ENCODE peak calls at places on chromosome 1, in six cellular contexts. Q, C, D, X, M and I are unnamed samples.

GRCh38 chr1:15851251-15852035 is 3.9 kb downstream of the SPEN start:
- DNase-seq in M (peak), Q (peak), X (no peak), C (no peak), D (no peak), I (no peak)

GRCh38 chr1:99886179-99886578 is 36.0 kb downstream of the AGL start:
- DNase-seq in X (no peak), D (no peak), C (no peak), Q (no peak), M (no peak), I (no peak)

GRCh38 chr1:52549267-52549666 is 3.6 kb downstream of the TUT4 start:
- DNase-seq in D (no peak), M (no peak), X (no peak), Q (no peak), C (no peak), I (no peak)

GRCh38 chr1:76695535-76695934 is 171.7 kb upstream of the ST6GALNAC5 start:
- DNase-seq in C (no peak), Q (no peak), M (no peak), X (no peak), D (no peak), I (no peak)

GRCh38 chr1:201763439-201764140 is 65.4 kb upstream of the IPO9 start:
- DNase-seq in X (no peak), D (no peak), M (peak), Q (no peak), C (no peak), I (no peak)

GRCh38 chr1:203322480-203323179 is 17.3 kb downstream of the BTG2 start:
- DNase-seq in D (no peak), M (no peak), Q (no peak), X (no peak), C (no peak), I (no peak)

GRCh38 chr1:20093940-20094391 is 24.0 kb downstream of the PLA2G5 start:
- DNase-seq in M (no peak), D (no peak), X (no peak), Q (no peak), C (no peak), I (no peak)

GRCh38 chr1:85464497-85465098 is 361 bp downstream of the DDAH1 start:
- DNase-seq in M (peak), C (peak), Q (peak), X (peak), D (peak), I (peak)

GRCh38 chr1:66552287-66552686 is 18.3 kb downstream of the SGIP1 start:
- DNase-seq in D (no peak), C (no peak), X (no peak), M (no peak), Q (no peak), I (no peak)

GRCh38 chr1:61474963-61475362 is 250.0 kb downstream of the TM2D1 start:
- DNase-seq in Q (no peak), C (no peak), M (no peak), X (no peak), D (no peak), I (no peak)

DNA sequence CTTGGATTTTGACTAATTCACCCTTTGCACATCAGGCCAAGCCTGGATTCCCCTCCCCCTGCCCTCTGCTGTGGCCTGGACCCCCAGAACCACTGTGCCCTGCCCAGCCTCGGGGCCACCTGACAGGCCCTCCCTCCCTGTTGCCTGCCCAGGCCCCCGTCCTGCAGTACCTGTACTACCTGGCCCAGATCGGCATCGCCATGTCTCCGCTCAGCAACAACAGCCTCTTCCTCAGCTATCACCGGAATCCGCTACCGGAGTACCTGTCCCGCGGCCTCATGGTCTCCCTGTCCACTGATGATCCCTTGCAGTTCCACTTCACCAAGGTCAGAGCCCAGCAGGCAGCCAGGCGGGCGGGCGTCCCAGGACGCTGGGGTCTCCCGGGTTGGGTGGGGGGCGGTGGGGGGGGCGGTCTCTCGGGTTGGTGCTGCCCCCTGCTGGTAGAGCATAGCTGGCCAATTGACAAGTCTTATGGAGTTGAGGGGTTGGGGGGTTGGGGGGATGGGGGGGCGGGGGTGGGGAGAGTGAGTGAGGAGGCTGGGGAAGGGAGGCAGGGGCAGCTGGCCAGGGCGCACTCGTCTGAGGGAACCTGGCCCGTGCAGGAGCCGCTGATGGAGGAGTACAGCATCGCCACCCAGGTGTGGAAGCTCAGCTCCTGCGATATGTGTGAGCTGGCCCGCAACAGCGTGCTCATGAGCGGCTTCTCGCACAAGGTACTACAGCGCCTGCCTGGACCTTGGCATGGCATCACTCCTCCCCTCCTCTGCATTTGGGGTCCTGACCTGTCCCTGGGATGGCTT is 10.6 kb downstream of the AMPD2 start:
- DNase-seq in X (peak), M (no peak), D (peak), C (no peak), Q (no peak), I (no peak)
- H3K9ac ChIP-seq in X (no peak), M (no peak), D (no peak), C (no peak), Q (no peak), I (no peak)

DNA sequence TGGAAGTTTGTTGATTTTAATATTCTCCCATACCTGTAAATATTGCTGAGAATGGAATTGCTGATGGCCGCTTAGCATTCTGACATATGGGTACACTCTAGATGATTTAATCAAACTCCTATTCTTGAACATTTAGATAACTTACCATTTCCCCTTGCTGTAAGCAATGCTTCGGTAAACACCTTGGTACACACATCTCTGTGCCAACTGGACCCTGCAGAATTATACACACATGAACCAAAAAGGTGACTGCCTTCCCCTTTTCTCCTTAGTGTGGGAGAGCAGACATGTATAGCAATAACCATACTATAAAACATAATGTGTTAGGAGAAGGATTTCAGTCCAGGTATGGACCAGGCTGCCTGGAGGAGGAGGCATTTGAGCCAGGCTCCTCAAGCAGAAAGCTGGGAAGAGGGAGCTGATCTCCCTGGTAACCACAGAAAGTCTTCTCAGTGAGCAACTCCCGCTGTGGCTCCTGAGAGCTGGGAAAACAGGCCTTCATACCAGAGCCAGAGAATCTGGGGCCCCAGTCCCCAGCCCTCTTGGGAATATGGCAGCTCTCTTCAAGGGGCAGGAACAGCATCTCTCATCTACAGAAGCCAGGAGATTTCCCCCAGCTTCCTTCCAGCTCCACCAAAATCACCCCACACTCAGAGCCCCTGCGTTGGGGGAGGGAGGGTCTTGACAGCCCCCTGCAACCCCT is 33.9 kb upstream of the CSF1 start:
- DNase-seq in D (peak), Q (peak), C (no peak), M (peak), X (peak), I (no peak)
- H3K9ac ChIP-seq in D (no peak), Q (peak), C (no peak), M (peak), X (peak), I (no peak)

GRCh38 chr1:178599087-178599486 is 86.2 kb downstream of the TEX35 start:
- DNase-seq in Q (no peak), M (no peak), X (no peak), D (no peak), C (no peak), I (no peak)

GRCh38 chr1:178593526-178593925 is 80.6 kb downstream of the TEX35 start:
- DNase-seq in M (no peak), C (no peak), D (no peak), X (no peak), Q (no peak), I (no peak)

GRCh38 chr1:178599745-178600144 is 86.8 kb downstream of the TEX35 start:
- DNase-seq in C (no peak), M (no peak), D (no peak), Q (no peak), X (no peak), I (no peak)

GRCh38 chr1:178594133-178594532 is 81.2 kb downstream of the TEX35 start:
- DNase-seq in D (no peak), C (no peak), Q (no peak), M (no peak), X (no peak), I (no peak)
- H3K9ac ChIP-seq in D (no peak), C (no peak), Q (no peak), M (no peak), X (no peak), I (no peak)

DNA sequence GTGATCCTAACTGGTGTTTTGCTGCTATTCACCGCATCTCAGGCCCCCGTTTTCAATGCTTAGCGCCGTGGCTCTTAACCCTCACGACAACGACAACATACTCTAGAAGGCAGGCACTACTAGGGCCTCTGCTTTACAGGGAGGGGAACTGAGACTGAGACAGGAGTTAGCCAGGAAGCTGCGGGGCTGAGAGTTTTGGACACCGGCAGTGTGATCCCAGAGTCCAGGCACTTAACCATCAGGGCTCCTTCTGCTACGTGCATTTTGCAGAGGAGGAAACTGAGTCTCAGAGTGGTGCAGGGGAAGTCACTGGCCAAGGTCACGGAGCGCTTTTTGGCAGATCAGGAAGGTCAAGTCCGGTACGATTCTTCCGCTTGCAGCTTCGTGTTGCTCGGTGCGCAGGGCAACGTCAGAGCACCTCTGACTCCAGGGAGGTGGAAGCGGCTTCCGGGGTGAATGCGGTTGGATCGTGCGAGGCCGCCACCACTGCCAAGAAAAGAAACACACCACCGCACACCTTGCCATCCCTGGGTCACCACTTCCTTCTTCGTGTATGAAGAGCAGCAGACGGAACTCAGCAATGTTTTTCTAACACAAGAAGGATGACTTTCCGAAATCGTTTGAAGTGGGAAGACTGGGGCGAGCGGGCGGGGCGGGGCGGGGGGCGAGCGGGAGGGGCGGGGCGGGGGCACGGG is 300.2 kb downstream of the RRAGC start:
- DNase-seq in D (no peak), M (no peak), X (peak), C (no peak), Q (no peak), I (no peak)
- H3K9ac ChIP-seq in D (no peak), M (no peak), X (no peak), C (no peak), Q (no peak), I (no peak)

DNA sequence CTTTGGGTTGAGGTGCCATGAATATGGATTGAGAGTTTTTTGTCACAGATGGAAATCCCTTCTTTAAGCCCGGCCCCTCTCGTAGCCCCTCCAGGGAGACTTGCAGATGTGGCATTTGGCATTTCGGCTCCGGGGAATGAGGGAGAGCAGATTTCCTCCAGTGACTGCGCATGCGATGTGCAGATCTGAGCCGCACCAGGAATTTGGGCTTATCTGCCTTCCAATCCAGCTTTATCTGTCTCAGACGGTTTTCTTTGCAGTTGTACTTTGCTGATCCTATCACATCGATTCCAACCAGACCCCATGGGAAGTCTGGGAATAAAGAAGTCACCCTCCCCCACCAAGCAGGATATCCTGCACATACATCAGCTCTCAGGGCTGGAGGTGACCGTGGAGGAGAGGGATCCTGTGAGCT is 11.7 kb downstream of the KIF26B start:
- DNase-seq in C (no peak), Q (no peak), X (peak), D (no peak), M (peak), I (no peak)
- H3K9ac ChIP-seq in C (no peak), Q (peak), X (no peak), D (no peak), M (no peak), I (no peak)

GRCh38 chr1:37031419-37031818 is 2.9 kb downstream of the GRIK3 start:
- DNase-seq in X (no peak), C (no peak), M (no peak), D (no peak), Q (no peak), I (no peak)

GRCh38 chr1:37033355-37034291 is 692 bp downstream of the GRIK3 start:
- DNase-seq in D (no peak), M (no peak), X (peak), C (no peak), Q (no peak), I (no peak)

GRCh38 chr1:37031871-37032270 is 2.4 kb downstream of the GRIK3 start:
- DNase-seq in D (no peak), M (no peak), Q (no peak), X (no peak), C (no peak), I (no peak)

GRCh38 chr1:37034301-37035013 is at the start of gene GRIK3:
- DNase-seq in M (no peak), C (no peak), D (peak), X (peak), Q (no peak), I (no peak)

GRCh38 chr1:37032660-37033354 is 1.5 kb downstream of the GRIK3 start:
- DNase-seq in C (no peak), M (no peak), X (peak), Q (no peak), D (peak), I (no peak)
- H3K9ac ChIP-seq in C (no peak), M (no peak), X (peak), Q (no peak), D (no peak), I (no peak)